ENCODE peak calls at places on chromosomes 16 and 17, in six cellular contexts. M is SHP77, X is HFF-Myc, B is endothelial cell, S is AG09309, Y is AG20443. G is an unnamed sample.

GRCh38 chr17:81273698-81274470 is 21.2 kb downstream of the SLC38A10 start:
- DNase-seq in M (no peak), Y (no peak), B (no peak), S (no peak), X (no peak), G (no peak)

GRCh38 chr16:56606071-56606687 is 2.2 kb upstream of the MT2A start:
- DNase-seq in B (no peak), Y (peak), X (no peak), S (peak), M (no peak), G (no peak)

GRCh38 chr17:13306310-13306962 is 288.6 kb upstream of the ELAC2 start:
- DNase-seq in M (peak), S (peak), Y (peak), B (peak), X (peak), G (peak)

GRCh38 chr17:63190821-63191220 is 224.8 kb downstream of the TANC2 start:
- DNase-seq in B (no peak), Y (no peak), X (no peak), M (no peak), S (no peak), G (no peak)

GRCh38 chr16:10558746-10559641 is 21.4 kb downstream of the EMP2 start:
- DNase-seq in X (no peak), S (no peak), B (no peak), M (no peak), Y (peak), G (peak)

GRCh38 chr17:1031711-1032110 is 34.8 kb downstream of the TIMM22 start:
- DNase-seq in M (no peak), Y (peak), X (no peak), B (peak), S (no peak), G (no peak)

GRCh38 chr16:86963600-86964575 is 353.3 kb downstream of the C16orf95 start:
- DNase-seq in Y (no peak), X (no peak), B (no peak), S (no peak), M (no peak), G (no peak)

GRCh38 chr16:54185045-54185444 is 101.5 kb downstream of the IRX3 start:
- DNase-seq in B (no peak), S (no peak), M (no peak), Y (no peak), X (no peak), G (no peak)

GRCh38 chr16:28845173-28846079 is 722 bp downstream of the TUFM start:
- DNase-seq in X (no peak), B (no peak), S (no peak), Y (no peak), M (no peak), G (peak)

GRCh38 chr17:48522031-48522593 is 8.7 kb downstream of the HOXB1 start:
- DNase-seq in S (no peak), M (peak), Y (no peak), X (no peak), B (no peak), G (peak)

GRCh38 chr17:31843382-31843780 is 15.7 kb downstream of the COPRS start:
- DNase-seq in X (no peak), Y (peak), B (no peak), S (no peak), M (no peak), G (no peak)

GRCh38 chr16:80804451-80805383 is at the start of gene CDYL2:
- DNase-seq in B (no peak), S (no peak), Y (peak), X (no peak), M (no peak), G (no peak)

GRCh38 chr17:78783711-78784396 is 1.8 kb upstream of the CYTH1 start:
- DNase-seq in M (no peak), B (no peak), X (no peak), Y (no peak), S (no peak), G (peak)

GRCh38 chr16:89827383-89828198 is 684 bp upstream of the SPIRE2 start:
- DNase-seq in S (peak), M (peak), B (peak), Y (peak), X (peak), G (peak)